ENCODE peak calls at places on chromosomes 5 and 9, in eight cellular contexts. A is RKO; F is activated CD4-positive, alpha-beta T cell treated with anti-CD3 and anti-CD28 coated beads, Interleukin-2, amount 10 ng/mL, durations not matched to agents 7 days and 5 days; H is CD4-positive, alpha-beta memory T cell; E is EL; G is cardiac fibroblast; B is GM12865; R is stimulated activated CD4-positive, alpha-beta T cell treated with anti-CD3 and anti-CD28 coated beads, Interleukin-1b, Interleukin-23, amount 100 ng/mL, for 4 hours. Q is an unnamed sample.

GRCh38 chr9:90878562-90878961 is 76.9 kb downstream of the SYK start:
- DNase-seq in B (no peak), E (no peak), G (no peak), F (no peak), R (no peak), H (no peak), A (no peak), Q (no peak)

GRCh38 chr9:73042155-73042554 is 89.3 kb upstream of the ALDH1A1 start:
- DNase-seq in A (no peak), G (no peak), R (no peak), F (no peak), B (no peak), H (no peak), E (peak; percentile 38), Q (no peak)

GRCh38 chr9:30504502-30504905 is 1879.9 kb upstream of the ACO1 start:
- DNase-seq in R (no peak), H (no peak), B (no peak), E (no peak), G (no peak), F (no peak), A (no peak), Q (no peak)

GRCh38 chr9:92723299-92723625 is 41.4 kb downstream of the BICD2 start:
- DNase-seq in F (no peak), G (no peak), R (no peak), A (no peak), B (no peak), H (no peak), E (no peak), Q (no peak)

GRCh38 chr5:73120222-73121108 is at the start of gene TMEM171:
- DNase-seq in E (peak; percentile 62), H (no peak), B (no peak), G (peak; percentile 61), A (no peak), R (no peak), F (no peak), Q (no peak)

GRCh38 chr5:106311230-106311629 is 1359.5 kb downstream of the EFNA5 start:
- DNase-seq in E (no peak), A (no peak), B (no peak), F (no peak), G (peak; percentile 26), R (no peak), H (no peak), Q (no peak)

GRCh38 chr9:115964710-115965347 is 188.8 kb upstream of the PAPPA start:
- DNase-seq in E (no peak), B (no peak), F (no peak), G (no peak), A (no peak), R (no peak), H (no peak), Q (no peak)

GRCh38 chr9:136655244-136656225 is 7.2 kb upstream of the EGFL7 start:
- DNase-seq in R (no peak), H (no peak), A (no peak), G (peak; percentile 26), F (no peak), B (no peak), E (no peak), Q (no peak)

GRCh38 chr5:56534102-56534501 is 281.2 kb upstream of the MAP3K1 start:
- DNase-seq in E (no peak), R (no peak), B (no peak), F (no peak), G (no peak), A (no peak), H (peak; percentile 20), Q (no peak)

GRCh38 chr9:115106642-115107041 is 11.3 kb downstream of the TNC start:
- DNase-seq in E (peak; percentile 74), R (no peak), G (no peak), A (no peak), H (no peak), F (no peak), B (no peak), Q (no peak)

GRCh38 chr5:14775857-14776256 is 95.7 kb downstream of the ANKH start:
- DNase-seq in B (no peak), H (no peak), R (no peak), G (peak; percentile 59), A (no peak), E (peak; percentile 12), F (no peak), Q (no peak)

GRCh38 chr5:82031220-82032119 is 59.6 kb downstream of the ATG10 start:
- DNase-seq in G (no peak), E (no peak), R (no peak), H (no peak), F (no peak), B (no peak), A (no peak), Q (no peak)

GRCh38 chr5:60370508-60370907 is 329.5 kb downstream of the DEPDC1B start:
- DNase-seq in G (no peak), H (no peak), F (no peak), A (no peak), E (no peak), R (no peak), B (no peak), Q (no peak)

GRCh38 chr5:179409806-179410205 is 64.5 kb upstream of the ADAMTS2 start:
- DNase-seq in E (no peak), B (no peak), F (no peak), A (no peak), R (no peak), H (no peak), G (no peak), Q (no peak)

GRCh38 chr5:17212996-17213395 is 4.4 kb upstream of the BASP1 start:
- DNase-seq in E (no peak), H (no peak), B (no peak), A (no peak), F (no peak), G (no peak), R (no peak), Q (no peak)

GRCh38 chr9:5635390-5635789 is 6.5 kb downstream of the RIC1 start:
- DNase-seq in B (no peak), G (no peak), E (no peak), R (no peak), A (no peak), H (no peak), F (no peak), Q (no peak)

GRCh38 chr5:105752801-105753200 is 1917.9 kb downstream of the EFNA5 start:
- DNase-seq in G (peak; percentile 33), R (no peak), F (no peak), H (no peak), A (peak; percentile 49), B (no peak), E (no peak), Q (no peak)

GRCh38 chr5:173663810-173664526 is 47.5 kb upstream of the BOD1 start:
- DNase-seq in A (no peak), H (no peak), E (no peak), B (peak; percentile 71), F (no peak), G (peak; percentile 48), R (no peak), Q (peak; percentile 76)

GRCh38 chr5:156376751-156377150 is 49.8 kb downstream of the SGCD start:
- DNase-seq in R (no peak), H (no peak), A (no peak), E (no peak), B (peak; percentile 42), F (no peak), G (no peak), Q (no peak)

GRCh38 chr9:129574911-129575574 is 45.9 kb downstream of the C9orf50 start:
- DNase-seq in R (no peak), B (no peak), A (no peak), H (no peak), G (peak; percentile 88), F (no peak), E (peak; percentile 63), Q (no peak)

GRCh38 chr9:98427491-98427890 is 172.0 kb upstream of the TBC1D2 start:
- DNase-seq in E (peak; percentile 29), G (no peak), H (no peak), B (no peak), R (no peak), A (no peak), F (no peak), Q (no peak)

GRCh38 chr5:73039082-73039481 is 81.3 kb upstream of the TMEM171 start:
- DNase-seq in B (no peak), R (no peak), A (no peak), H (no peak), F (no peak), G (no peak), E (peak; percentile 60), Q (no peak)

GRCh38 chr5:179343902-179344300 is 1.4 kb downstream of the ADAMTS2 start:
- DNase-seq in H (no peak), R (peak; percentile 9), E (peak; percentile 68), F (no peak), B (no peak), G (peak; percentile 59), A (no peak), Q (no peak)

GRCh38 chr5:118578093-118578492 is 410.3 kb downstream of the DTWD2 start:
- DNase-seq in G (no peak), F (no peak), H (no peak), E (no peak), B (no peak), A (no peak), R (no peak), Q (no peak)

GRCh38 chr5:141403387-141403786 is 809 bp downstream of the PCDHGA9 start:
- DNase-seq in F (no peak), B (no peak), E (no peak), R (no peak), A (no peak), H (no peak), G (no peak), Q (no peak)

GRCh38 chr5:54249210-54250028 is 61.0 kb downstream of the ARL15 start:
- DNase-seq in E (peak; percentile 49), A (no peak), H (peak; percentile 11), R (peak; percentile 14), B (peak; percentile 31), F (peak; percentile 11), G (no peak), Q (no peak)

GRCh38 chr5:154403776-154404387 is 41.9 kb upstream of the SAP30L start:
- DNase-seq in G (no peak), H (no peak), A (no peak), B (no peak), F (no peak), R (no peak), E (no peak), Q (no peak)